ENCODE peak calls at places on chromosomes 2 and 18, in seven cellular contexts. U, M, J, N, F, B and H are unnamed samples.

GRCh38 chr18:58671941-58672565 is 788 bp downstream of the MALT1 start:
- DNase-seq in U (no peak), M (no peak), J (no peak), N (no peak), F (no peak), B (no peak), H (peak)

GRCh38 chr2:47422560-47422959 is 19.6 kb downstream of the MSH2 start:
- DNase-seq in U (no peak), M (no peak), J (no peak), N (no peak), F (no peak), B (no peak), H (no peak)

GRCh38 chr2:236273126-236273525 is 8.9 kb upstream of the ASB18 start:
- DNase-seq in U (no peak), M (no peak), J (no peak), N (no peak), F (no peak), B (no peak), H (no peak)

GRCh38 chr2:129636692-129637091 is 342.8 kb upstream of the RAB6C start:
- DNase-seq in U (no peak), M (no peak), J (no peak), N (no peak), F (no peak), B (no peak), H (no peak)

GRCh38 chr2:216560695-216561370 is 62.2 kb downstream of the RPL37A start:
- DNase-seq in U (no peak), M (no peak), J (no peak), N (no peak), F (no peak), B (no peak), H (no peak)

GRCh38 chr2:181656450-181657261 is at the start of gene CERKL:
- DNase-seq in U (no peak), M (no peak), J (peak), N (peak), F (peak), B (no peak), H (peak)

GRCh38 chr2:27378096-27378808 is 2.3 kb downstream of the ZNF513 start:
- DNase-seq in U (no peak), M (no peak), J (peak), N (peak), F (no peak), B (no peak), H (no peak)

GRCh38 chr2:122261923-122262322 is 506.5 kb downstream of the TSN start:
- DNase-seq in U (no peak), M (no peak), J (no peak), N (no peak), F (no peak), B (no peak), H (no peak)

GRCh38 chr2:132837764-132838163 is 167.8 kb upstream of the LYPD1 start:
- DNase-seq in U (no peak), M (no peak), J (no peak), N (no peak), F (no peak), B (no peak), H (no peak)

GRCh38 chr2:150431975-150432374 is 55.5 kb downstream of the RND3 start:
- DNase-seq in U (no peak), M (no peak), J (no peak), N (no peak), F (no peak), B (no peak), H (no peak)

GRCh38 chr2:215338883-215339679 is 27.2 kb downstream of the ATIC start:
- DNase-seq in U (no peak), M (no peak), J (no peak), N (no peak), F (no peak), B (no peak), H (no peak)

GRCh38 chr2:241895732-241896641 is 26.5 kb downstream of the RTP5 start:
- DNase-seq in U (peak), M (no peak), J (no peak), N (no peak), F (no peak), B (no peak), H (no peak)

GRCh38 chr2:208350610-208351009 is 56.0 kb upstream of the PTH2R start:
- DNase-seq in U (no peak), M (no peak), J (no peak), N (no peak), F (no peak), B (no peak), H (no peak)

GRCh38 chr18:69216390-69216789 is 184.3 kb upstream of the DOK6 start:
- DNase-seq in U (no peak), M (no peak), J (no peak), N (no peak), F (no peak), B (no peak), H (no peak)

GRCh38 chr2:235264121-235264493 is 229.7 kb upstream of the AGAP1 start:
- DNase-seq in U (no peak), M (no peak), J (no peak), N (no peak), F (no peak), B (no peak), H (no peak)
- TF ChIP-seq CTCF in U (no peak), M (no peak), J (no peak), N (no peak), F (no peak), B (no peak), H (no peak)

DNA sequence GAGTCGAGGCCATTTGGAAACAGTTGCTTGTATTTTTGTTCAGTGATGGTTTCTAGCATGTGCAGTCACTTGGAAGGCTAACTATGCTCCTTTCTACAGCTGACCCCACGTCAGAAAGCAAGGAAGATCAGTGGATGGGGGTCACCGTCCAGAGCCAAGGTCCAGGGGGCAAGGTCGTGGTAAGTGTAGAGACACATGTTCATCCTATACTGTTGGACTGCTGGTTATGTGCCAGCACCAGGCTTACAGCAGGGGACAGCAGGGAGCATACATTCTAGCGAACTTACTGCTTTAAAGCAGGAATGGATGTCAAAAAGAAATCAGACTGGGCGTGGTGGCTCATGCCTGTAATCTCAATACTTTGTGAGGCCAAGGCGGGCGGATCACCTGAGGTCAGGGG is 40.0 kb downstream of the ITGA6 start:
- DNase-seq in U (no peak), M (no peak), J (no peak), N (no peak), F (no peak), B (no peak), H (no peak)
- TF ChIP-seq CTCF in U (no peak), M (no peak), J (no peak), N (peak), F (peak), B (peak), H (peak)

DNA sequence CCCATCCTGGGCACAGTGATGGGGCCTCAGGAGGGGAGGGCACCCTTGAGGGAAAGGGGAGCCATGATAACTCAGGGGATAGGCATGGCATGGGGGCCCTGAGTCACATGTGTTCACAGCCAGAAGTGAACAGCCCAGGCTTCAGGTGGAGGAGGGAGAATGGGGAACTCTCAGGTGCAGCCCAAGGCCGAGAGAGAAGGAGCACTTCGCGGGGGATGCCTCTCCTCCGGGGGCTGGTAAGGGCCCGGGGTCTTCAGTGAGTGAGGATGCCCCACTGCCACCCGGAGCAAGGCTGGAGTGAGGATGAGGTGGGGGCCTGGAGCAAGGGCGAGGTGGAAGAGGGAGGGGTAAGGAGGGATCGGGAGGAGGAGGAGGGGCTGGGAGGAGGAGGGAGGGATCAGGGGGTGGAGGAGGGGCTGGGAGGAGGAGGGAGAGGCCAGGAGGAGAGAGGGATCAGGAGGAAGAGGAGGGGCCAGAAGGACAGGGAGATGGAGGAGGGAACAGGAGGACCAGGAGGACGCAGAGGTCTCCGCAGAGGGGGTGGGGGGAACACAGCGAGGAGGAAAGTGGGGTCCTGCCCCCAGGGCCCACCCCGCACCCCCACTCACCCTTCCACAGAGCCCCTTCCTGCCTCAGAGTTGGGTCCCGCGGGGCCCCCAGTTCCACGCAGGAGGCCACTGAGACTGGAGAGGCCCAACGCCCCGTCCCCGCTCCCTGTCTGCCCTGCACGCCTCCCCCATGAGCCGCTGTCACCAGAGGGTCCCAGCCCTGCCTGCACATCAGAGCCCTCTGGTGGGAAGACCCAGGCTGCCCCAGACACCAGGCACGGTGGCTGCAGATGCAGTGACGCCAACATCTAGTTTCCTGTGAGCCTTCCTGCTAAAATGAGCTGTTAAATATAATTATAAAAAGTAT is 42.8 kb downstream of the RAMP1 start:
- DNase-seq in U (peak), M (no peak), J (no peak), N (no peak), F (no peak), B (no peak), H (no peak)
- TF ChIP-seq CTCF in U (no peak), M (no peak), J (no peak), N (no peak), F (no peak), B (no peak), H (peak)

GRCh38 chr2:170544817-170545216 is 170.3 kb upstream of the SP5 start:
- DNase-seq in U (no peak), M (no peak), J (no peak), N (no peak), F (no peak), B (no peak), H (no peak)
- TF ChIP-seq CTCF in U (no peak), M (no peak), J (no peak), N (no peak), F (no peak), B (no peak), H (no peak)

GRCh38 chr2:40760071-40760666 is 308.3 kb upstream of the SLC8A1 start:
- DNase-seq in U (no peak), M (no peak), J (peak), N (peak), F (no peak), B (peak), H (no peak)

GRCh38 chr2:40754912-40755311 is 303.0 kb upstream of the SLC8A1 start:
- DNase-seq in U (no peak), M (no peak), J (no peak), N (no peak), F (no peak), B (no peak), H (no peak)

GRCh38 chr2:40758778-40759177 is 306.9 kb upstream of the SLC8A1 start:
- DNase-seq in U (no peak), M (no peak), J (no peak), N (no peak), F (no peak), B (no peak), H (no peak)
- TF ChIP-seq CTCF in U (no peak), M (no peak), J (no peak), N (no peak), F (no peak), B (no peak), H (no peak)

GRCh38 chr2:167264380-167264779 is 376.1 kb downstream of the XIRP2 start:
- DNase-seq in U (no peak), M (no peak), J (peak), N (no peak), F (no peak), B (no peak), H (no peak)
- TF ChIP-seq CTCF in U (peak), M (no peak), J (peak), N (peak), F (no peak), B (peak), H (no peak)

GRCh38 chr2:74919827-74920226 is 38.6 kb upstream of the POLE4 start:
- DNase-seq in U (peak), M (no peak), J (peak), N (peak), F (peak), B (no peak), H (peak)
- TF ChIP-seq CTCF in U (peak), M (peak), J (peak), N (peak), F (peak), B (peak), H (peak)